ENCODE peak calls at places on chromosomes 12 and 14, in five cellular contexts. R is transverse colon, F is A549, I is right lobe of liver, L is lower leg skin. J is an unnamed sample.

GRCh38 chr12:11812558-11813421 is 163.3 kb downstream of the ETV6 start:
- DNase-seq in R (peak), F (no peak), I (no peak), L (peak), J (no peak)

GRCh38 chr14:32761381-32761968 is 177.2 kb upstream of the NPAS3 start:
- DNase-seq in R (no peak), F (no peak), I (no peak), L (no peak), J (peak)

GRCh38 chr14:84750763-84751554 is 779.0 kb upstream of the FLRT2 start:
- DNase-seq in R (no peak), F (no peak), I (no peak), L (no peak), J (no peak)

GRCh38 chr12:122182887-122183587 is at the start of gene LRRC43:
- DNase-seq in R (peak), F (no peak), I (no peak), L (no peak), J (no peak)

GRCh38 chr12:57631566-57632368 is 1.2 kb downstream of the B4GALNT1 start:
- DNase-seq in R (no peak), F (no peak), I (no peak), L (peak), J (no peak)

GRCh38 chr12:5498081-5498480 is 66.2 kb downstream of the NTF3 start:
- DNase-seq in R (no peak), F (no peak), I (no peak), L (no peak), J (no peak)

GRCh38 chr12:79421236-79421740 is 269.5 kb downstream of the PAWR start:
- DNase-seq in R (no peak), F (no peak), I (no peak), L (no peak), J (no peak)

GRCh38 chr14:104318558-104319488 is 180.4 kb downstream of the KIF26A start:
- DNase-seq in R (no peak), F (no peak), I (no peak), L (no peak), J (no peak)

GRCh38 chr12:80129895-80130535 is 30.7 kb downstream of the OTOGL start:
- DNase-seq in R (no peak), F (no peak), I (no peak), L (no peak), J (no peak)

GRCh38 chr12:28883406-28883997 is 265.6 kb upstream of the FAR2 start:
- DNase-seq in R (no peak), F (no peak), I (no peak), L (no peak), J (no peak)

GRCh38 chr12:11884661-11885060 is 186.1 kb upstream of the BCL2L14 start:
- DNase-seq in R (peak), F (peak), I (no peak), L (no peak), J (no peak)

GRCh38 chr14:103707329-103708263 is 7.7 kb downstream of the XRCC3 start:
- DNase-seq in R (no peak), F (no peak), I (no peak), L (no peak), J (no peak)

GRCh38 chr14:92925446-92925845 is 2.5 kb downstream of the CHGA start:
- DNase-seq in R (no peak), F (no peak), I (no peak), L (no peak), J (no peak)

GRCh38 chr14:51638071-51638944 is 13.4 kb upstream of the FRMD6 start:
- DNase-seq in R (no peak), F (peak), I (no peak), L (no peak), J (no peak)

GRCh38 chr14:91273885-91274273 is 29.4 kb upstream of the GPR68 start:
- DNase-seq in R (no peak), F (no peak), I (no peak), L (no peak), J (no peak)

GRCh38 chr12:21637985-21638891 is 19.4 kb downstream of the LDHB start:
- DNase-seq in R (no peak), F (peak), I (no peak), L (no peak), J (no peak)

GRCh38 chr12:104966677-104967076 is 8.6 kb upstream of the SLC41A2 start:
- DNase-seq in R (no peak), F (no peak), I (no peak), L (no peak), J (no peak)

GRCh38 chr14:104214819-104215218 is 76.4 kb downstream of the KIF26A start:
- DNase-seq in R (no peak), F (no peak), I (no peak), L (no peak), J (no peak)

GRCh38 chr12:29681370-29681769 is 102.4 kb downstream of the TMTC1 start:
- DNase-seq in R (no peak), F (no peak), I (no peak), L (no peak), J (no peak)

GRCh38 chr12:79155703-79156102 is 291.1 kb downstream of the SYT1 start:
- DNase-seq in R (no peak), F (no peak), I (no peak), L (no peak), J (no peak)

GRCh38 chr14:90607141-90607540 is 209.1 kb downstream of the TTC7B start:
- DNase-seq in R (no peak), F (no peak), I (no peak), L (no peak), J (no peak)

GRCh38 chr12:53939141-53940108 is 794 bp downstream of the HOXC13 start:
- DNase-seq in R (no peak), F (peak), I (no peak), L (peak), J (peak)

GRCh38 chr12:26122681-26123481 is 2.0 kb downstream of the BHLHE41 start:
- DNase-seq in R (peak), F (peak), I (peak), L (peak), J (peak)

GRCh38 chr12:68591716-68592437 is 18.8 kb upstream of the RAP1B start:
- DNase-seq in R (no peak), F (no peak), I (no peak), L (no peak), J (no peak)

GRCh38 chr12:67455236-67455635 is 186.1 kb downstream of the CAND1 start:
- DNase-seq in R (no peak), F (no peak), I (peak), L (no peak), J (no peak)

GRCh38 chr14:91113829-91114078 is at the start of gene DGLUCY:
- DNase-seq in R (peak), F (peak), I (peak), L (no peak), J (peak)

DNA sequence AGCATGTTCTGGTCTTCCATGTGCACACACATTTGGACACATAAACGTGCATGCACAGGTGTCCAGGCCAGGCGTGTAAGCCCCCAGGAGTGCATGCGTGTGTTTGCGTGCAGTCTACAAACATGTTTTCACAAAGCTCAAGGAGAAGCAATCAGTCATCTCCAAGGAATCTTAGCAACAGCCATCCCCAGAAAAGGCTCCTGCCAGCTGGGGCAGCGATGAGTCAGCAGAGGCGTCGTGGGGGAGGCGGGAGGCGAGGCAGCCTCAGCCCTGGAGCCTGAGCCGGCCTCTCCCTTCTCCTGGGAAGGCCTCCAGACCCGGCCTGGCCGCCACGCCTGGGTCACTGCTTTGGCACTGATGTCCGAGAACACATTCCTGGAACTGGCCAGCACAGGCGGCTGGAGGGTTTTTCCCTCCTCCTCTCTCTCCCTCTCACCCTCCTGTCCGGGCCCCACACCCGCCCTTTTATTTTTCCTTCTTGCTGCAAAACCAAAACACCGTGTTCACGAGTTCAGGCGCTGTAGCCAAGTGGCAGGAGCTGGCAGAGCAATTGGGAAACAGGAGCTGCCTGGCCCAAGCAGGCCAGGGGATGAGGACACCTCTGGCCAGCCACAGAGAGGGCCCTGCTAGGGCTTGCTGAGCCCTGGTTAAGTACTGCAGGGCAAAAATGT is 92.7 kb downstream of the LRRC74A start:
- DNase-seq in R (peak), F (peak), I (peak), L (peak), J (peak)
- TF ChIP-seq POLR2A in R (peak), F (no peak), I (peak), L (no peak), J (no peak)

DNA sequence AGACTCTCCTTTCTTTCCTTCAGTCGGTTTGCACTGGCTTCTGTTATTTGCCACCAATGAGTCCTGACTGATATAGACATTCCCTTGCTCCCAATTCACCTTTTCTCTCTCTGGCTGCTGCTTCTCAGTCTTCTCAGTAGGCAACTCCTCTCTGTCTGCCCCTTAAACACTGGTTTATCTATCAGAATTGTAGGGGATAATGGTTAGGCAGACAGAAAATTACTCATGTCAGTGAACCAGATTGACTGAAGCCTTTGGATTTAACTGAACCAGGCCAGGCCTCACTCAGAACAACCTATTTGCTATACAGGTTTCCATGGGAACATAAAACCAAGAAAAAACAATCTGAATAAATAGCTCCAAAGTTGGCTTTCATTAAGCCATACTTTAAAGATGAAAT is 85.2 kb downstream of the SPTSSA start:
- DNase-seq in R (no peak), F (no peak), I (no peak), L (no peak), J (no peak)
- TF ChIP-seq POLR2A in R (no peak), F (no peak), I (no peak), L (no peak), J (no peak)

GRCh38 chr12:115473257-115473956 is 789.4 kb upstream of the TBX3 start:
- DNase-seq in R (no peak), F (no peak), I (no peak), L (no peak), J (no peak)

GRCh38 chr12:115472852-115473251 is 788.9 kb upstream of the TBX3 start:
- DNase-seq in R (no peak), F (no peak), I (no peak), L (no peak), J (no peak)

GRCh38 chr12:115470977-115471376 is 787.0 kb upstream of the TBX3 start:
- DNase-seq in R (no peak), F (no peak), I (no peak), L (no peak), J (no peak)

GRCh38 chr12:115468087-115468510 is 784.1 kb upstream of the TBX3 start:
- DNase-seq in R (peak), F (peak), I (peak), L (no peak), J (no peak)

GRCh38 chr12:115470526-115470925 is 786.6 kb upstream of the TBX3 start:
- DNase-seq in R (no peak), F (no peak), I (no peak), L (no peak), J (no peak)
- TF ChIP-seq POLR2A in R (no peak), F (no peak), I (no peak), L (no peak), J (no peak)

GRCh38 chr12:48817957-48818830 is at the start of gene CACNB3:
- DNase-seq in R (peak), F (peak), I (peak), L (peak), J (peak)

GRCh38 chr12:48814313-48815280 is 3.7 kb upstream of the CACNB3 start:
- DNase-seq in R (peak), F (peak), I (peak), L (peak), J (peak)

GRCh38 chr12:48813464-48814312 is 4.6 kb upstream of the CACNB3 start:
- DNase-seq in R (no peak), F (no peak), I (no peak), L (no peak), J (no peak)

GRCh38 chr12:48816148-48816854 is 2.0 kb upstream of the CACNB3 start:
- DNase-seq in R (peak), F (no peak), I (no peak), L (no peak), J (no peak)

GRCh38 chr12:48815281-48816110 is 2.8 kb upstream of the CACNB3 start:
- DNase-seq in R (peak), F (peak), I (peak), L (peak), J (peak)
- TF ChIP-seq POLR2A in R (peak), F (peak), I (peak), L (no peak), J (peak)

DNA sequence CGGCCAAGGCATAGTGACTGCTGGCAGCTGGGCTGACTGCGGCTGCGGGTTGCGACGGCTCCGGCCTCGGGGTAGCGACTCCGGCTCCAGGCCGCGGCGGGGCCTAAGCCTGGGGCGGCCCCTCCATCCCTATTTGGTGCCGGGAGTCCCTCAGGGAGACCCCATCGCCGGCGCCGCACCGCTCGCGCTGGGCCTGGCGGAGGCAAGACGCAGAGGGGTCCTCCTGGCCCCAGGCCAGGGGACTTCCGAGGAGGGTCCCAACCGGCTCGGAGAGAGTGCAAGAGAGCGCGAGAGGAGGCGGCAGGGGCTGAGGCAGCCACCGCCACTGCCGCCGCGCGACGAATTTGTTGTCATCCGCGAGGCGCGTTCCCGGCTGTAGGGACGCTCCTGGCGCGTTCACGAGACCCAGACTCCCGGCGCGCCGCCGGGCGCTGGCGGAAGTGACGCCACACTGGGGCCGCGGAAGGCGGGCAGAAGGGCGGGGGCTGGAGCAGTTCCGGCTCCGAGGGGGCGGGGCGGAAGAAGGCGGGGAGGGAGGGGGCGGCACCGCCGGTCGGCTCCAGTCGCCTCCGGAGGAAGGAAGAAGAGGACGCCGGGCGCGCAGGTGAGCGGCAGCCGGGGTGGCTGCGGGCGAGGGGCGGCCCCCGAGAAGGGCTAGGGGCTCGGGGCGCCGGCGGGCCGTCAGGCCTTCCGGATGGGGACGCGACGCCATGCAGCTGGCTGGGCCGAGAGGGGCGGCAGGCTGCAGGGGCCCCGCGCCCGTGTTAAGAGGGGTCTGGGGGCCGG is at the start of the genes ATG2B and GSKIP:
- DNase-seq in R (peak), F (peak), I (peak), L (peak), J (peak)
- TF ChIP-seq POLR2A in R (peak), F (peak), I (peak), L (no peak), J (peak)

GRCh38 chr12:13197526-13198141 is 1.1 kb downstream of the EMP1 start:
- DNase-seq in R (no peak), F (no peak), I (no peak), L (peak), J (no peak)
- TF ChIP-seq POLR2A in R (peak), F (no peak), I (no peak), L (no peak), J (no peak)

DNA sequence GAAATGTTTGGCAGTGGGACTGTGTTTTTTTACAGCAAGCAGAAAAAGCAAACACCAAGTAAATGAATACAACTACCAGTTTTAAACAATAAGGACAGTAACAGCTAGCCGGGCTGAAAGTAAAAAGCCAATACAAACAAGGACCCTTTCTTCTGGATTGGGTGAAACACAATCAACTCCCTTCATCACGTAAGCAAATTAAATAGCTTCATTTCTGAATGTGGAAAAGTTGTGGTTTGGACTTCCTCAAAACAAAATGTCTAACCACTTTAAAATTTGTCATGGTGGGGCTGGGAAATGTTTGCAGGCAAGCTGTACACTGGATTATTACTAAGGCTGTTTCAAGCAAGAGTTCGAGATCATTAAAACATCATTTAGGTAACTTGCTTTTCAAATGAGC is 47.4 kb downstream of the TCHP start:
- DNase-seq in R (no peak), F (no peak), I (no peak), L (no peak), J (no peak)
- TF ChIP-seq POLR2A in R (no peak), F (no peak), I (no peak), L (no peak), J (no peak)

GRCh38 chr12:64402181-64402580 is 2.0 kb upstream of the XPOT start:
- DNase-seq in R (no peak), F (no peak), I (no peak), L (no peak), J (no peak)

GRCh38 chr12:64403708-64404469 is at the start of gene XPOT:
- DNase-seq in R (peak), F (peak), I (peak), L (peak), J (peak)

GRCh38 chr12:64407342-64408223 is 3.4 kb downstream of the XPOT start:
- DNase-seq in R (no peak), F (no peak), I (no peak), L (no peak), J (no peak)

GRCh38 chr12:64400041-64400440 is 4.2 kb upstream of the XPOT start:
- DNase-seq in R (no peak), F (peak), I (no peak), L (no peak), J (peak)

GRCh38 chr12:64404470-64405446 is 566 bp downstream of the XPOT start:
- DNase-seq in R (peak), F (peak), I (peak), L (peak), J (peak)
- TF ChIP-seq POLR2A in R (peak), F (peak), I (no peak), L (no peak), J (peak)

J was measured in H54.